ENCODE peak calls at places on chromosomes 16 and 17, in ten cellular contexts. One of them, this sample, is unnamed.

GRCh38 chr16:84976644-84977400 is 34.5 kb downstream of the ZDHHC7 start:
- DNase-seq in AG04450: no peak
- DNase-seq in HepG2: peak
- DNase-seq in HS-5: no peak
- DNase-seq in EH: no peak
- DNase-seq in activated naive CD8-positive, alpha-beta T cell treated with anti-CD3 and anti-CD28 coated beads for 36 hours: no peak
- DNase-seq in globus pallidus: peak
- DNase-seq in K562: no peak
- DNase-seq in G401: no peak
- DNase-seq in stimulated activated CD8-positive, alpha-beta memory T cell treated with anti-CD3 and anti-CD28 coated beads, Interleukin-15, amount 100 ng/mL, for 24 hours: no peak
- DNase-seq in this sample: peak

GRCh38 chr16:23025692-23026305 is 123.5 kb downstream of the USP31 start:
- DNase-seq in HepG2: no peak
- DNase-seq in HS-5: peak
- DNase-seq in AG04450: no peak
- DNase-seq in EH: peak
- DNase-seq in K562: no peak
- DNase-seq in G401: peak
- DNase-seq in stimulated activated CD8-positive, alpha-beta memory T cell treated with anti-CD3 and anti-CD28 coated beads, Interleukin-15, amount 100 ng/mL, for 24 hours: no peak
- DNase-seq in activated naive CD8-positive, alpha-beta T cell treated with anti-CD3 and anti-CD28 coated beads for 36 hours: no peak
- DNase-seq in globus pallidus: no peak
- DNase-seq in this sample: no peak

GRCh38 chr16:57918444-57918843 is 52.5 kb downstream of the CNGB1 start:
- DNase-seq in EH: no peak
- DNase-seq in K562: no peak
- DNase-seq in HepG2: no peak
- DNase-seq in stimulated activated CD8-positive, alpha-beta memory T cell treated with anti-CD3 and anti-CD28 coated beads, Interleukin-15, amount 100 ng/mL, for 24 hours: no peak
- DNase-seq in HS-5: no peak
- DNase-seq in activated naive CD8-positive, alpha-beta T cell treated with anti-CD3 and anti-CD28 coated beads for 36 hours: no peak
- DNase-seq in globus pallidus: no peak
- DNase-seq in G401: no peak
- DNase-seq in AG04450: no peak
- DNase-seq in this sample: no peak

GRCh38 chr17:15092762-15093161 is 172.4 kb downstream of the PMP22 start:
- DNase-seq in stimulated activated CD8-positive, alpha-beta memory T cell treated with anti-CD3 and anti-CD28 coated beads, Interleukin-15, amount 100 ng/mL, for 24 hours: no peak
- DNase-seq in activated naive CD8-positive, alpha-beta T cell treated with anti-CD3 and anti-CD28 coated beads for 36 hours: no peak
- DNase-seq in globus pallidus: no peak
- DNase-seq in HS-5: no peak
- DNase-seq in K562: no peak
- DNase-seq in AG04450: no peak
- DNase-seq in G401: no peak
- DNase-seq in HepG2: no peak
- DNase-seq in EH: peak
- DNase-seq in this sample: no peak

GRCh38 chr17:43784068-43784467 is 3.8 kb downstream of the CFAP97D1 start:
- DNase-seq in K562: no peak
- DNase-seq in AG04450: no peak
- DNase-seq in HS-5: no peak
- DNase-seq in HepG2: no peak
- DNase-seq in stimulated activated CD8-positive, alpha-beta memory T cell treated with anti-CD3 and anti-CD28 coated beads, Interleukin-15, amount 100 ng/mL, for 24 hours: no peak
- DNase-seq in G401: no peak
- DNase-seq in globus pallidus: no peak
- DNase-seq in activated naive CD8-positive, alpha-beta T cell treated with anti-CD3 and anti-CD28 coated beads for 36 hours: no peak
- DNase-seq in EH: peak
- DNase-seq in this sample: no peak

GRCh38 chr17:50925296-50925891 is 59.2 kb upstream of the TOB1 start:
- DNase-seq in stimulated activated CD8-positive, alpha-beta memory T cell treated with anti-CD3 and anti-CD28 coated beads, Interleukin-15, amount 100 ng/mL, for 24 hours: no peak
- DNase-seq in HepG2: no peak
- DNase-seq in K562: no peak
- DNase-seq in globus pallidus: no peak
- DNase-seq in EH: no peak
- DNase-seq in G401: no peak
- DNase-seq in activated naive CD8-positive, alpha-beta T cell treated with anti-CD3 and anti-CD28 coated beads for 36 hours: no peak
- DNase-seq in HS-5: no peak
- DNase-seq in AG04450: no peak
- DNase-seq in this sample: no peak

GRCh38 chr16:11253009-11253994 is 2.7 kb downstream of the SOCS1 start:
- DNase-seq in HepG2: no peak
- DNase-seq in EH: peak
- DNase-seq in HS-5: no peak
- DNase-seq in AG04450: no peak
- DNase-seq in stimulated activated CD8-positive, alpha-beta memory T cell treated with anti-CD3 and anti-CD28 coated beads, Interleukin-15, amount 100 ng/mL, for 24 hours: no peak
- DNase-seq in activated naive CD8-positive, alpha-beta T cell treated with anti-CD3 and anti-CD28 coated beads for 36 hours: peak
- DNase-seq in globus pallidus: no peak
- DNase-seq in K562: peak
- DNase-seq in G401: no peak
- DNase-seq in this sample: no peak

GRCh38 chr17:40539711-40540411 is 25.4 kb downstream of the CCR7 start:
- DNase-seq in K562: no peak
- DNase-seq in activated naive CD8-positive, alpha-beta T cell treated with anti-CD3 and anti-CD28 coated beads for 36 hours: no peak
- DNase-seq in globus pallidus: no peak
- DNase-seq in HepG2: no peak
- DNase-seq in HS-5: no peak
- DNase-seq in EH: no peak
- DNase-seq in stimulated activated CD8-positive, alpha-beta memory T cell treated with anti-CD3 and anti-CD28 coated beads, Interleukin-15, amount 100 ng/mL, for 24 hours: no peak
- DNase-seq in G401: no peak
- DNase-seq in AG04450: no peak
- DNase-seq in this sample: no peak

GRCh38 chr17:63702223-63702577 is 2.3 kb upstream of the LIMD2 start:
- DNase-seq in activated naive CD8-positive, alpha-beta T cell treated with anti-CD3 and anti-CD28 coated beads for 36 hours: peak
- DNase-seq in EH: no peak
- DNase-seq in globus pallidus: no peak
- DNase-seq in HS-5: no peak
- DNase-seq in HepG2: no peak
- DNase-seq in G401: no peak
- DNase-seq in K562: no peak
- DNase-seq in AG04450: no peak
- DNase-seq in stimulated activated CD8-positive, alpha-beta memory T cell treated with anti-CD3 and anti-CD28 coated beads, Interleukin-15, amount 100 ng/mL, for 24 hours: no peak
- DNase-seq in this sample: no peak

GRCh38 chr17:35373984-35374765 is 754 bp upstream of the SLFN11 start:
- DNase-seq in K562: no peak
- DNase-seq in HS-5: peak
- DNase-seq in HepG2: no peak
- DNase-seq in G401: no peak
- DNase-seq in AG04450: no peak
- DNase-seq in stimulated activated CD8-positive, alpha-beta memory T cell treated with anti-CD3 and anti-CD28 coated beads, Interleukin-15, amount 100 ng/mL, for 24 hours: peak
- DNase-seq in EH: peak
- DNase-seq in globus pallidus: peak
- DNase-seq in activated naive CD8-positive, alpha-beta T cell treated with anti-CD3 and anti-CD28 coated beads for 36 hours: peak
- DNase-seq in this sample: peak

GRCh38 chr17:19287651-19288050 is 50.5 kb downstream of the EPN2 start:
- DNase-seq in activated naive CD8-positive, alpha-beta T cell treated with anti-CD3 and anti-CD28 coated beads for 36 hours: no peak
- DNase-seq in K562: no peak
- DNase-seq in G401: peak
- DNase-seq in globus pallidus: no peak
- DNase-seq in HS-5: no peak
- DNase-seq in stimulated activated CD8-positive, alpha-beta memory T cell treated with anti-CD3 and anti-CD28 coated beads, Interleukin-15, amount 100 ng/mL, for 24 hours: no peak
- DNase-seq in HepG2: no peak
- DNase-seq in AG04450: no peak
- DNase-seq in EH: no peak
- DNase-seq in this sample: peak

GRCh38 chr17:77963441-77963840 is 4.9 kb downstream of the TNRC6C start:
- DNase-seq in G401: peak
- DNase-seq in K562: peak
- DNase-seq in HS-5: no peak
- DNase-seq in EH: peak
- DNase-seq in activated naive CD8-positive, alpha-beta T cell treated with anti-CD3 and anti-CD28 coated beads for 36 hours: peak
- DNase-seq in globus pallidus: peak
- DNase-seq in stimulated activated CD8-positive, alpha-beta memory T cell treated with anti-CD3 and anti-CD28 coated beads, Interleukin-15, amount 100 ng/mL, for 24 hours: no peak
- DNase-seq in HepG2: peak
- DNase-seq in AG04450: peak
- DNase-seq in this sample: peak

GRCh38 chr17:62125307-62125706 is 60.2 kb upstream of the MED13 start:
- DNase-seq in HS-5: no peak
- DNase-seq in activated naive CD8-positive, alpha-beta T cell treated with anti-CD3 and anti-CD28 coated beads for 36 hours: no peak
- DNase-seq in EH: no peak
- DNase-seq in G401: no peak
- DNase-seq in globus pallidus: no peak
- DNase-seq in AG04450: no peak
- DNase-seq in K562: no peak
- DNase-seq in HepG2: no peak
- DNase-seq in stimulated activated CD8-positive, alpha-beta memory T cell treated with anti-CD3 and anti-CD28 coated beads, Interleukin-15, amount 100 ng/mL, for 24 hours: no peak
- DNase-seq in this sample: no peak

GRCh38 chr17:28326114-28326513 is 7.1 kb downstream of the TMEM97 start:
- DNase-seq in stimulated activated CD8-positive, alpha-beta memory T cell treated with anti-CD3 and anti-CD28 coated beads, Interleukin-15, amount 100 ng/mL, for 24 hours: no peak
- DNase-seq in activated naive CD8-positive, alpha-beta T cell treated with anti-CD3 and anti-CD28 coated beads for 36 hours: no peak
- DNase-seq in G401: no peak
- DNase-seq in AG04450: no peak
- DNase-seq in globus pallidus: no peak
- DNase-seq in K562: no peak
- DNase-seq in HepG2: no peak
- DNase-seq in EH: no peak
- DNase-seq in HS-5: no peak
- DNase-seq in this sample: no peak

GRCh38 chr17:40779181-40779909 is 3.0 kb downstream of the KRT27 start:
- DNase-seq in AG04450: no peak
- DNase-seq in globus pallidus: no peak
- DNase-seq in HepG2: peak
- DNase-seq in K562: no peak
- DNase-seq in EH: no peak
- DNase-seq in activated naive CD8-positive, alpha-beta T cell treated with anti-CD3 and anti-CD28 coated beads for 36 hours: peak
- DNase-seq in G401: no peak
- DNase-seq in stimulated activated CD8-positive, alpha-beta memory T cell treated with anti-CD3 and anti-CD28 coated beads, Interleukin-15, amount 100 ng/mL, for 24 hours: no peak
- DNase-seq in HS-5: no peak
- DNase-seq in this sample: no peak

GRCh38 chr17:65287040-65287439 is 149.9 kb downstream of the RGS9 start:
- DNase-seq in HS-5: no peak
- DNase-seq in HepG2: no peak
- DNase-seq in stimulated activated CD8-positive, alpha-beta memory T cell treated with anti-CD3 and anti-CD28 coated beads, Interleukin-15, amount 100 ng/mL, for 24 hours: no peak
- DNase-seq in G401: no peak
- DNase-seq in K562: no peak
- DNase-seq in globus pallidus: no peak
- DNase-seq in activated naive CD8-positive, alpha-beta T cell treated with anti-CD3 and anti-CD28 coated beads for 36 hours: no peak
- DNase-seq in AG04450: no peak
- DNase-seq in EH: peak
- DNase-seq in this sample: no peak

GRCh38 chr16:6190756-6191155 is 1093.2 kb upstream of the EEF2KMT start:
- DNase-seq in K562: no peak
- DNase-seq in AG04450: no peak
- DNase-seq in EH: no peak
- DNase-seq in HS-5: no peak
- DNase-seq in HepG2: no peak
- DNase-seq in globus pallidus: no peak
- DNase-seq in stimulated activated CD8-positive, alpha-beta memory T cell treated with anti-CD3 and anti-CD28 coated beads, Interleukin-15, amount 100 ng/mL, for 24 hours: no peak
- DNase-seq in G401: peak
- DNase-seq in activated naive CD8-positive, alpha-beta T cell treated with anti-CD3 and anti-CD28 coated beads for 36 hours: no peak
- DNase-seq in this sample: peak

GRCh38 chr17:49873466-49873865 is 25.6 kb upstream of the TAC4 start:
- DNase-seq in AG04450: no peak
- DNase-seq in stimulated activated CD8-positive, alpha-beta memory T cell treated with anti-CD3 and anti-CD28 coated beads, Interleukin-15, amount 100 ng/mL, for 24 hours: no peak
- DNase-seq in HepG2: no peak
- DNase-seq in EH: no peak
- DNase-seq in globus pallidus: no peak
- DNase-seq in K562: no peak
- DNase-seq in activated naive CD8-positive, alpha-beta T cell treated with anti-CD3 and anti-CD28 coated beads for 36 hours: no peak
- DNase-seq in G401: no peak
- DNase-seq in HS-5: no peak
- DNase-seq in this sample: no peak

GRCh38 chr16:66079671-66080070 is 286.8 kb upstream of the CDH5 start:
- DNase-seq in stimulated activated CD8-positive, alpha-beta memory T cell treated with anti-CD3 and anti-CD28 coated beads, Interleukin-15, amount 100 ng/mL, for 24 hours: no peak
- DNase-seq in activated naive CD8-positive, alpha-beta T cell treated with anti-CD3 and anti-CD28 coated beads for 36 hours: no peak
- DNase-seq in globus pallidus: no peak
- DNase-seq in K562: no peak
- DNase-seq in HS-5: no peak
- DNase-seq in EH: no peak
- DNase-seq in G401: no peak
- DNase-seq in AG04450: no peak
- DNase-seq in HepG2: no peak
- DNase-seq in this sample: no peak

GRCh38 chr17:67469208-67469980 is 92.3 kb downstream of the PITPNC1 start:
- DNase-seq in stimulated activated CD8-positive, alpha-beta memory T cell treated with anti-CD3 and anti-CD28 coated beads, Interleukin-15, amount 100 ng/mL, for 24 hours: no peak
- DNase-seq in activated naive CD8-positive, alpha-beta T cell treated with anti-CD3 and anti-CD28 coated beads for 36 hours: peak
- DNase-seq in HS-5: no peak
- DNase-seq in K562: no peak
- DNase-seq in AG04450: no peak
- DNase-seq in EH: no peak
- DNase-seq in G401: no peak
- DNase-seq in HepG2: peak
- DNase-seq in globus pallidus: no peak
- DNase-seq in this sample: no peak

GRCh38 chr17:37676115-37676925 is 33.1 kb upstream of the DDX52 start:
- DNase-seq in activated naive CD8-positive, alpha-beta T cell treated with anti-CD3 and anti-CD28 coated beads for 36 hours: no peak
- DNase-seq in EH: peak
- DNase-seq in stimulated activated CD8-positive, alpha-beta memory T cell treated with anti-CD3 and anti-CD28 coated beads, Interleukin-15, amount 100 ng/mL, for 24 hours: no peak
- DNase-seq in K562: no peak
- DNase-seq in HS-5: no peak
- DNase-seq in HepG2: peak
- DNase-seq in AG04450: no peak
- DNase-seq in globus pallidus: no peak
- DNase-seq in G401: no peak
- DNase-seq in this sample: no peak

GRCh38 chr16:78742501-78743283 is 643.2 kb downstream of the WWOX start:
- DNase-seq in activated naive CD8-positive, alpha-beta T cell treated with anti-CD3 and anti-CD28 coated beads for 36 hours: peak
- DNase-seq in stimulated activated CD8-positive, alpha-beta memory T cell treated with anti-CD3 and anti-CD28 coated beads, Interleukin-15, amount 100 ng/mL, for 24 hours: peak
- DNase-seq in K562: peak
- DNase-seq in HepG2: no peak
- DNase-seq in G401: no peak
- DNase-seq in HS-5: no peak
- DNase-seq in AG04450: no peak
- DNase-seq in globus pallidus: peak
- DNase-seq in EH: no peak
- DNase-seq in this sample: peak

GRCh38 chr17:32813021-32813420 is 63.9 kb downstream of the MYO1D start:
- DNase-seq in activated naive CD8-positive, alpha-beta T cell treated with anti-CD3 and anti-CD28 coated beads for 36 hours: no peak
- DNase-seq in HepG2: no peak
- DNase-seq in AG04450: no peak
- DNase-seq in HS-5: no peak
- DNase-seq in K562: no peak
- DNase-seq in stimulated activated CD8-positive, alpha-beta memory T cell treated with anti-CD3 and anti-CD28 coated beads, Interleukin-15, amount 100 ng/mL, for 24 hours: no peak
- DNase-seq in G401: no peak
- DNase-seq in globus pallidus: no peak
- DNase-seq in EH: peak
- DNase-seq in this sample: no peak

GRCh38 chr16:84471966-84472365 is 32.5 kb downstream of the MEAK7 start:
- DNase-seq in activated naive CD8-positive, alpha-beta T cell treated with anti-CD3 and anti-CD28 coated beads for 36 hours: no peak
- DNase-seq in EH: no peak
- DNase-seq in stimulated activated CD8-positive, alpha-beta memory T cell treated with anti-CD3 and anti-CD28 coated beads, Interleukin-15, amount 100 ng/mL, for 24 hours: no peak
- DNase-seq in HS-5: no peak
- DNase-seq in HepG2: no peak
- DNase-seq in K562: no peak
- DNase-seq in AG04450: no peak
- DNase-seq in globus pallidus: no peak
- DNase-seq in G401: no peak
- DNase-seq in this sample: no peak

GRCh38 chr16:52549011-52549692 is 2.2 kb upstream of the TOX3 start:
- DNase-seq in G401: no peak
- DNase-seq in activated naive CD8-positive, alpha-beta T cell treated with anti-CD3 and anti-CD28 coated beads for 36 hours: no peak
- DNase-seq in globus pallidus: no peak
- DNase-seq in HepG2: peak
- DNase-seq in EH: no peak
- DNase-seq in stimulated activated CD8-positive, alpha-beta memory T cell treated with anti-CD3 and anti-CD28 coated beads, Interleukin-15, amount 100 ng/mL, for 24 hours: no peak
- DNase-seq in K562: no peak
- DNase-seq in HS-5: no peak
- DNase-seq in AG04450: no peak
- DNase-seq in this sample: peak

GRCh38 chr17:3729881-3730280 is 6.2 kb downstream of the HASPIN start:
- DNase-seq in AG04450: no peak
- DNase-seq in G401: no peak
- DNase-seq in HepG2: no peak
- DNase-seq in stimulated activated CD8-positive, alpha-beta memory T cell treated with anti-CD3 and anti-CD28 coated beads, Interleukin-15, amount 100 ng/mL, for 24 hours: no peak
- DNase-seq in activated naive CD8-positive, alpha-beta T cell treated with anti-CD3 and anti-CD28 coated beads for 36 hours: no peak
- DNase-seq in globus pallidus: no peak
- DNase-seq in EH: no peak
- DNase-seq in HS-5: no peak
- DNase-seq in K562: no peak
- DNase-seq in this sample: no peak

GRCh38 chr16:84143784-84144199 is 1.2 kb downstream of the HSDL1 start:
- DNase-seq in K562: no peak
- DNase-seq in globus pallidus: no peak
- DNase-seq in stimulated activated CD8-positive, alpha-beta memory T cell treated with anti-CD3 and anti-CD28 coated beads, Interleukin-15, amount 100 ng/mL, for 24 hours: no peak
- DNase-seq in HepG2: no peak
- DNase-seq in AG04450: no peak
- DNase-seq in activated naive CD8-positive, alpha-beta T cell treated with anti-CD3 and anti-CD28 coated beads for 36 hours: no peak
- DNase-seq in HS-5: no peak
- DNase-seq in EH: no peak
- DNase-seq in G401: no peak
- DNase-seq in this sample: no peak

GRCh38 chr17:55584055-55584685 is 72.9 kb upstream of the SMIM36 start:
- DNase-seq in HS-5: no peak
- DNase-seq in globus pallidus: no peak
- DNase-seq in stimulated activated CD8-positive, alpha-beta memory T cell treated with anti-CD3 and anti-CD28 coated beads, Interleukin-15, amount 100 ng/mL, for 24 hours: no peak
- DNase-seq in HepG2: no peak
- DNase-seq in AG04450: no peak
- DNase-seq in K562: no peak
- DNase-seq in EH: peak
- DNase-seq in activated naive CD8-positive, alpha-beta T cell treated with anti-CD3 and anti-CD28 coated beads for 36 hours: no peak
- DNase-seq in G401: no peak
- DNase-seq in this sample: no peak

This sample was measured in Ammon's horn.